ENCODE peak calls at places on chromosomes 12 and 14, in four cellular contexts. T, W, J and I are unnamed samples.

GRCh38 chr14:30521899-30522736 is 36.8 kb upstream of the G2E3 start:
- DNase-seq in T (no peak), W (peak; percentile 18), J (peak; percentile 20), I (no peak)

GRCh38 chr12:57591567-57592325 is 754 bp downstream of the PIP4K2C start:
- DNase-seq in W (no peak), J (peak; percentile 54), T (no peak), I (no peak)

GRCh38 chr12:120012067-120012621 is 23.1 kb downstream of the BICDL1 start:
- DNase-seq in T (peak; percentile 33), W (no peak), J (peak; percentile 32), I (no peak)

GRCh38 chr14:36771256-36771655 is 109.6 kb downstream of the PAX9 start:
- DNase-seq in T (no peak), W (no peak), J (no peak), I (no peak)

GRCh38 chr12:15220451-15220850 is 766 bp downstream of the RERG start:
- DNase-seq in J (no peak), T (no peak), W (no peak), I (no peak)

GRCh38 chr14:77148510-77149231 is 7.1 kb upstream of the ZDHHC22 start:
- DNase-seq in W (no peak), J (peak; percentile 59), T (no peak), I (no peak)

GRCh38 chr12:12503384-12504078 is 59.1 kb downstream of the DUSP16 start:
- DNase-seq in W (no peak), J (no peak), T (no peak), I (no peak)

GRCh38 chr14:45633220-45633984 is 380.4 kb upstream of the MIS18BP1 start:
- DNase-seq in T (no peak), W (no peak), J (no peak), I (no peak)

GRCh38 chr12:112684742-112685141 is 106.8 kb upstream of the RPH3A start:
- DNase-seq in T (no peak), J (no peak), W (no peak), I (no peak)

GRCh38 chr12:84572186-84572585 is 340.4 kb downstream of the SLC6A15 start:
- DNase-seq in W (no peak), T (no peak), J (no peak), I (no peak)

GRCh38 chr12:89470741-89471504 is 53.7 kb downstream of the GALNT4 start:
- DNase-seq in J (peak; percentile 34), W (peak; percentile 33), T (no peak), I (no peak)

GRCh38 chr12:102232446-102232845 is 34.8 kb upstream of the PMCH start:
- DNase-seq in T (no peak), W (no peak), J (no peak), I (no peak)

GRCh38 chr12:27709212-27709931 is 1.3 kb upstream of the MRPS35 start:
- DNase-seq in J (no peak), T (no peak), W (no peak), I (no peak)

GRCh38 chr12:2098852-2099251 is 46.1 kb downstream of the CACNA1C start:
- DNase-seq in W (no peak), J (no peak), T (no peak), I (no peak)

GRCh38 chr12:45077259-45077658 is 26.4 kb upstream of the DBX2 start:
- DNase-seq in T (no peak), W (no peak), J (no peak), I (no peak)

GRCh38 chr12:45075575-45076282 is 24.8 kb upstream of the DBX2 start:
- DNase-seq in J (no peak), W (no peak), T (no peak), I (no peak)

GRCh38 chr12:45076417-45077031 is 25.6 kb upstream of the DBX2 start:
- DNase-seq in W (no peak), J (no peak), T (no peak), I (no peak)
- TF ChIP-seq POLR2AphosphoS5 in W (no peak), J (no peak), T (no peak), I (no peak)

DNA sequence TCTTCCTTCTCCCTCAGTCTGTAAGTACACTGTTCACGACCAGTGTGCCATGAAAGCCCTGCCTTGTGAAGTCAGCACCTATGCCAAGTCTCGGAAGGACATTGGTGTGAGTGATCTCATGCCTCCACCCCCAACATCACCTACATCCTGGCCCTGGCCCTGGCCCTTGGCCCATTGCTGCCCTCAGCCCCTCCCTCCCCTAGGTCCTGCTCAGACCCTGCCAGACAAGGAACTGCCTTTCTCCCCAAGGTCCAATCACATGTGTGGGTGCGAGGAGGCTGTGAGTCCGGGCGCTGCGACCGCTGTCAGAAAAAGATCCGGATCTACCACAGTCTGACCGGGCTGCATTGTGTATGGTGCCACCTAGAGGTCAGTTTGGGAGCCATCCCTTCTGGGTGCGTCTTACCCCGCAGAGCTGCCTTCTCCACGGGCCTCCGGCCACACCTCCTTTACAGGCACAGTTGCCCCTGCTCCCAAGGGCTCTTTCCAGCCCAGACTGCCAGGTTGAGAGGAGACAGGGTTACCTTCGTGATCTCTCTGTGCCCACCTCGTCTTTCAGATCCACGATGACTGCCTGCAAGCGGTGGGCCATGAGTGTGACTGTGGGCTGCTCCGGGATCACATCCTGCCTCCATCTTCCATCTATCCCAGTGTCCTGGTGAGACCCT is 9.2 kb downstream of the DGKA start:
- DNase-seq in T (peak; percentile 70), W (peak; percentile 81), J (peak; percentile 87), I (peak; percentile 97)
- TF ChIP-seq POLR2AphosphoS5 in T (no peak), W (no peak), J (no peak), I (peak; percentile 40)

GRCh38 chr12:7092229-7092985 is at the start of gene C1R:
- DNase-seq in J (peak; percentile 61), W (peak; percentile 24), T (peak; percentile 56), I (peak; percentile 96)
- TF ChIP-seq POLR2AphosphoS5 in J (no peak), W (no peak), T (no peak), I (peak; percentile 95)

GRCh38 chr14:102592969-102593840 is 756 bp downstream of the RCOR1 start:
- DNase-seq in T (no peak), W (no peak), J (peak; percentile 42), I (no peak)
- TF ChIP-seq POLR2AphosphoS5 in T (no peak), W (no peak), J (no peak), I (no peak)